ENCODE peak calls at places on chromosomes 11 and 22, in eight cellular contexts. J is trophoblast cell, D is K562, E is AG08396, W is DMS79 treated with DMSO at 0.1 percent for 48 hours, I is NCI-H1930, Q is transverse colon, S is non-pigmented ciliary epithelial cell. U is an unnamed sample.

GRCh38 chr11:490930-491260 is 16.1 kb downstream of the RNH1 start:
- DNase-seq in E (no peak), J (no peak), S (no peak), W (no peak), I (no peak), D (no peak), Q (no peak), U (no peak)

GRCh38 chr22:39932918-39933649 is 27.1 kb upstream of the TMA7B start:
- DNase-seq in D (peak; percentile 82), I (no peak), E (peak; percentile 13), W (no peak), S (no peak), Q (peak; percentile 61), J (no peak), U (peak; percentile 50)

GRCh38 chr22:19806213-19807160 is 45.9 kb downstream of the TBX1 start:
- DNase-seq in I (no peak), E (no peak), S (no peak), W (peak; percentile 82), Q (peak; percentile 92), J (no peak), D (peak; percentile 91), U (no peak)

GRCh38 chr11:278001-278951 is at the start of gene NLRP6:
- DNase-seq in S (no peak), J (no peak), D (no peak), E (no peak), W (no peak), I (no peak), Q (no peak), U (no peak)

GRCh38 chr11:36411202-36411640 is 98.9 kb downstream of the TRAF6 start:
- DNase-seq in Q (peak; percentile 22), S (no peak), J (peak; percentile 24), D (peak; percentile 31), E (no peak), I (no peak), W (no peak), U (no peak)

GRCh38 chr11:102143867-102144266 is 33.6 kb downstream of the YAP1 start:
- DNase-seq in W (no peak), D (no peak), S (no peak), Q (no peak), I (no peak), J (no peak), E (no peak), U (no peak)

GRCh38 chr11:45341379-45341778 is 55.2 kb upstream of the SYT13 start:
- DNase-seq in Q (no peak), D (no peak), E (no peak), W (no peak), J (no peak), I (no peak), S (no peak), U (no peak)

GRCh38 chr22:37566903-37567798 is 6.9 kb downstream of the CDC42EP1 start:
- DNase-seq in S (no peak), I (peak; percentile 73), E (peak; percentile 71), W (peak; percentile 21), Q (peak; percentile 95), J (peak; percentile 82), D (peak; percentile 74), U (peak; percentile 82)

GRCh38 chr11:20671856-20672546 is 2.6 kb downstream of the NELL1 start:
- DNase-seq in E (peak; percentile 34), S (no peak), I (peak; percentile 61), D (peak; percentile 4), W (peak; percentile 75), J (no peak), Q (no peak), U (no peak)

GRCh38 chr11:64809781-64810241 is 540 bp downstream of the MEN1 start:
- DNase-seq in S (no peak), I (no peak), W (no peak), J (peak; percentile 45), E (peak; percentile 49), D (peak; percentile 40), Q (peak; percentile 75), U (no peak)

GRCh38 chr22:40469181-40469580 is 98.8 kb downstream of the SGSM3 start:
- DNase-seq in J (no peak), W (no peak), Q (no peak), D (peak; percentile 77), S (no peak), E (no peak), I (no peak), U (no peak)

GRCh38 chr22:50078761-50079160 is 6.5 kb downstream of the MLC1 start:
- DNase-seq in E (no peak), W (no peak), S (no peak), D (peak; percentile 48), J (no peak), Q (no peak), I (no peak), U (no peak)

GRCh38 chr22:23263651-23264555 is 83.6 kb downstream of the BCR start:
- DNase-seq in I (no peak), W (no peak), Q (peak; percentile 22), D (no peak), E (no peak), J (no peak), S (no peak), U (no peak)

GRCh38 chr11:95853138-95853537 is 62.8 kb downstream of the CEP57 start:
- DNase-seq in Q (no peak), S (no peak), W (no peak), J (no peak), D (no peak), E (no peak), I (no peak), U (no peak)

GRCh38 chr11:64652586-64653387 is 61.8 kb downstream of the SLC22A12 start:
- DNase-seq in E (peak; percentile 89), J (peak; percentile 78), D (peak; percentile 84), Q (peak; percentile 82), W (peak; percentile 67), S (no peak), I (peak; percentile 41), U (peak; percentile 58)

GRCh38 chr11:71563401-71563800 is 2.0 kb upstream of the KRTAP5-10 start:
- DNase-seq in E (peak; percentile 79), S (peak; percentile 11), J (peak; percentile 38), W (no peak), I (peak; percentile 7), D (peak; percentile 65), Q (no peak), U (no peak)

GRCh38 chr22:27576815-27577564 is 224.6 kb downstream of the MN1 start:
- DNase-seq in I (no peak), D (no peak), Q (no peak), W (no peak), E (no peak), S (peak; percentile 38), J (no peak), U (no peak)

GRCh38 chr11:7967826-7968225 is 2.6 kb upstream of the NLRP10 start:
- DNase-seq in I (no peak), D (no peak), J (no peak), W (no peak), Q (no peak), S (no peak), E (no peak), U (no peak)

GRCh38 chr22:43491737-43492136 is 79.9 kb downstream of the MPPED1 start:
- DNase-seq in W (no peak), Q (no peak), J (no peak), I (no peak), S (no peak), E (no peak), D (no peak), U (no peak)